ENCODE peak calls at places on chromosomes 1 and 21, in seven cellular contexts. U, L, D, B, S, J and N are unnamed samples. For H3K4me1, the result is how much of the 10 kb centered on the place peaks cover.

GRCh38 chr1:229199892-229200291 is 71.0 kb upstream of the RAB4A start:
- DNase-seq in U (peak), L (peak), D (no peak), B (no peak), S (no peak), J (no peak), N (no peak)

GRCh38 chr1:58927026-58927721 is 143.3 kb upstream of the JUN start:
- DNase-seq in U (no peak), L (no peak), D (peak), B (peak), S (no peak), J (no peak), N (no peak)

GRCh38 chr21:44084496-44085241 is 22.5 kb upstream of the PWP2 start:
- DNase-seq in U (no peak), L (peak), D (no peak), B (no peak), S (no peak), J (no peak), N (peak)

GRCh38 chr1:92922378-92923035 is 38.8 kb downstream of the DIPK1A start:
- DNase-seq in U (peak), L (no peak), D (no peak), B (no peak), S (no peak), J (no peak), N (no peak)

GRCh38 chr1:119140177-119141019 is at the start of gene WARS2:
- DNase-seq in U (peak), L (peak), D (peak), B (peak), S (peak), J (peak), N (peak)

GRCh38 chr1:72282271-72282656 is at the start of gene NEGR1:
- DNase-seq in U (peak), L (peak), D (no peak), B (peak), S (peak), J (no peak), N (peak)

GRCh38 chr1:156419863-156420208 is 50.8 kb downstream of the RHBG start:
- DNase-seq in U (no peak), L (no peak), D (no peak), B (no peak), S (peak), J (no peak), N (no peak)

GRCh38 chr1:226466301-226466700 is 58.4 kb upstream of the PARP1 start:
- DNase-seq in U (no peak), L (no peak), D (no peak), B (no peak), S (no peak), J (no peak), N (no peak)

GRCh38 chr1:70807088-70807664 is 240.4 kb downstream of the PTGER3 start:
- DNase-seq in U (no peak), L (no peak), D (no peak), B (no peak), S (no peak), J (no peak), N (no peak)

GRCh38 chr1:87513971-87514660 is 185.4 kb downstream of the LMO4 start:
- DNase-seq in U (peak), L (no peak), D (no peak), B (no peak), S (no peak), J (no peak), N (no peak)

GRCh38 chr1:51517361-51518032 is 1.6 kb downstream of the EPS15 start:
- DNase-seq in U (peak), L (peak), D (peak), B (peak), S (no peak), J (no peak), N (no peak)

GRCh38 chr1:27719286-27720251 is 6.2 kb upstream of the FAM76A start:
- DNase-seq in U (peak), L (no peak), D (peak), B (peak), S (no peak), J (no peak), N (no peak)
- TF ChIP-seq CTCF in U (peak), L (no peak), D (peak), B (peak), S (no peak), J (peak), N (no peak)

GRCh38 chr21:32412162-32412997 is at the start of gene EVA1C:
- DNase-seq in U (peak), L (peak), D (no peak), B (peak), S (peak), J (no peak), N (peak)

GRCh38 chr21:32411366-32412161 is 942 bp upstream of the EVA1C start:
- DNase-seq in U (peak), L (peak), D (no peak), B (peak), S (peak), J (no peak), N (peak)

GRCh38 chr21:32412998-32413504 is 545 bp downstream of the EVA1C start:
- DNase-seq in U (peak), L (peak), D (no peak), B (no peak), S (no peak), J (no peak), N (peak)

GRCh38 chr21:32410291-32410690 is 2.2 kb upstream of the EVA1C start:
- DNase-seq in U (no peak), L (no peak), D (no peak), B (no peak), S (no peak), J (no peak), N (no peak)

GRCh38 chr21:32410916-32411315 is 1.6 kb upstream of the EVA1C start:
- DNase-seq in U (no peak), L (no peak), D (no peak), B (no peak), S (no peak), J (no peak), N (no peak)
- H3K4me1 ChIP-seq in U (under half), L (under half), D (under half), B (under half), S (under half), J (under half), N (under half)

GRCh38 chr21:27571706-27572105 is 604.8 kb upstream of the ADAMTS5 start:
- DNase-seq in U (peak), L (no peak), D (no peak), B (peak), S (no peak), J (no peak), N (no peak)
- H3K9ac ChIP-seq in U (no peak), L (no peak), D (no peak), B (no peak), S (no peak), J (no peak), N (no peak)

GRCh38 chr1:231093158-231093922 is 53.3 kb upstream of the FAM89A start:
- DNase-seq in U (peak), L (no peak), D (no peak), B (no peak), S (no peak), J (no peak), N (no peak)
- TF ChIP-seq CTCF in U (peak), L (no peak), D (no peak), B (no peak), S (peak), J (no peak), N (no peak)

GRCh38 chr1:150976401-150976821 is 1.8 kb upstream of the CERS2 start:
- DNase-seq in U (no peak), L (no peak), D (no peak), B (no peak), S (no peak), J (no peak), N (no peak)

GRCh38 chr1:150974580-150975478 is at the start of gene CERS2:
- DNase-seq in U (peak), L (peak), D (peak), B (peak), S (peak), J (no peak), N (peak)

GRCh38 chr1:150979723-150980056 is 2.4 kb upstream of the ANXA9 start:
- DNase-seq in U (no peak), L (no peak), D (no peak), B (no peak), S (no peak), J (no peak), N (no peak)

GRCh38 chr1:150979007-150979722 is 2.9 kb upstream of the ANXA9 start:
- DNase-seq in U (peak), L (peak), D (peak), B (peak), S (peak), J (peak), N (peak)

DNA sequence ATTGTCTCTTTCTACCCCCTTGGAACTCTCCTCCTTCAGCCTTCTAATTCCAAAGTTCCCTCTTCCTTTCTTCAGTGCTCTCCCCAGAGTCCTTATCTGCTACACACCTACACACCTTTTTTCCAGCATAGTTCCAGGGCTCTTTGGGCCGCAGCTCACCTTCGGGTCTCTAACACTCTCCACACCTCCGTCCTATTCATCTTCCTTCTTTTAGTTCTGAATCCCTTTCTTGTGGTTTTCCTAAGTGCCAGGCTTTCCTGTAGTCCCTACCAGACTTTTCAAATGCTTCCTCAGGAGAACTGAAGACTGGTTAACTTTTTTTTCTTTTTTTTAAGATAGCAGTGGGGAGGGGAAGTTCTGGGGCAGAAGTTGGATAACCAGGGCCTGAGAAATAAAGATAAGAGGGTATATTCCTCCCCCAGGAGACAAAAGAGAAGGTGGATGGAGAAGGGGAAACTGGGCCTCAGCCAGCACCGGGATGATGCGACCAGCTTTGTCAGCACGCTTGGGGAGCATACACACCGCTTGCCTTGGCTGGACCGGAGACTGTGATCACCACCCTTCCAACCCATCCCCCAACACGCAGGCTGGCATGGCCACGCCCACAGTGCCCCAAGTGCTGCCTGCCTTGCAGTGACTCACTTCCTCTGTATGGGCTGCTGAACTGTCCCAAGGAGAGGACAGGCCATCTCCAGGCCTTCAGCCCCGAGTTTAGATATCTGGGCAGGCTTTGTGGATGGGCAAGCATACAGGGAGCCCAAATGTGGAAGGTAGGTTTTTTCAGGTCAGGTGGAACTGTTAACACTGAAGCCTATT is 2.5 kb upstream of the CERS2 start:
- DNase-seq in U (no peak), L (peak), D (peak), B (peak), S (peak), J (no peak), N (peak)
- H3K4me1 ChIP-seq in U (under half), L (under half), D (under half), B (under half), S (under half), J (under half), N (under half)

GRCh38 chr1:55631508-55631907 is 416.3 kb upstream of the USP24 start:
- DNase-seq in U (peak), L (no peak), D (no peak), B (peak), S (no peak), J (no peak), N (no peak)

GRCh38 chr1:55635856-55636255 is 420.7 kb upstream of the USP24 start:
- DNase-seq in U (peak), L (no peak), D (no peak), B (no peak), S (no peak), J (no peak), N (no peak)

GRCh38 chr1:55634516-55634915 is 419.4 kb upstream of the USP24 start:
- DNase-seq in U (no peak), L (peak), D (no peak), B (no peak), S (no peak), J (no peak), N (no peak)

GRCh38 chr1:55632058-55632457 is 416.9 kb upstream of the USP24 start:
- DNase-seq in U (peak), L (no peak), D (no peak), B (peak), S (no peak), J (no peak), N (no peak)

DNA sequence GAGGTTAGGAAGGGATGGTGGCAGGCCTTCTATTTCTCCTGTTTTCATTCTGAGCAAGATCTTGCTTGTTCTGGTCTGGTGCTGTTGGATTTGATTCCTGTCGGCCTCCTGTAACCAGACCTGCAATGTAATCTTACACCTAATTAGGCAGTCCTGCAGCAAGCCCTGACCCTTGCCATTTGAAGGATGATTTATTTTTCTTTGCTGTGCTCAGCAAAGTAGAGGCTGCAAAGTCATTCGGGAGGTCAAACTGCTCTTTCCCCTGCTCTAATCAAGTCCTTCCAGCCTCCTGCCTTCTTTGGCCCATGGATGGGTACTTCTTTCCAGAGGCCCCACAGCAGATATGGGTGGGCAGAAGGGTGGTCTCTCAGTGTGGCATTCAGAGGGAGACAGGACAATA is 417.7 kb upstream of the USP24 start:
- DNase-seq in U (peak), L (no peak), D (no peak), B (peak), S (no peak), J (no peak), N (no peak)
- H3K9ac ChIP-seq in U (no peak), L (no peak), D (no peak), B (no peak), S (no peak), J (no peak), N (no peak)